ENCODE peak calls at places on chromosomes 13 and 19, in four cellular contexts. One of them, this sample, is unnamed.

GRCh38 chr13:32384702-32385101 is 43.2 kb downstream of the N4BP2L1 start:
- DNase-seq in fibroblast of pulmonary artery: no peak
- DNase-seq in CD8-positive, alpha-beta T cell: no peak
- DNase-seq in cardiac fibroblast: no peak
- DNase-seq in this sample: no peak

GRCh38 chr19:33950141-33950805 is 153.6 kb downstream of the KCTD15 start:
- DNase-seq in cardiac fibroblast: peak
- DNase-seq in fibroblast of pulmonary artery: peak
- DNase-seq in CD8-positive, alpha-beta T cell: no peak
- DNase-seq in this sample: no peak

GRCh38 chr13:40876020-40876738 is 86.8 kb downstream of the SLC25A15 start:
- DNase-seq in CD8-positive, alpha-beta T cell: no peak
- DNase-seq in cardiac fibroblast: no peak
- DNase-seq in fibroblast of pulmonary artery: no peak
- DNase-seq in this sample: no peak

GRCh38 chr13:79281335-79281734 is 124.7 kb downstream of the RBM26 start:
- DNase-seq in cardiac fibroblast: no peak
- DNase-seq in CD8-positive, alpha-beta T cell: no peak
- DNase-seq in fibroblast of pulmonary artery: no peak
- DNase-seq in this sample: no peak

GRCh38 chr19:58386166-58386575 is 898 bp upstream of the RPS5 start:
- DNase-seq in fibroblast of pulmonary artery: no peak
- DNase-seq in CD8-positive, alpha-beta T cell: no peak
- DNase-seq in cardiac fibroblast: no peak
- DNase-seq in this sample: no peak

GRCh38 chr13:42740753-42741152 is 40.6 kb upstream of the FAM216B start:
- DNase-seq in cardiac fibroblast: peak
- DNase-seq in fibroblast of pulmonary artery: peak
- DNase-seq in CD8-positive, alpha-beta T cell: no peak
- DNase-seq in this sample: peak

GRCh38 chr19:58366576-58367430 is 4.3 kb upstream of the ZNF497 start:
- DNase-seq in fibroblast of pulmonary artery: no peak
- DNase-seq in CD8-positive, alpha-beta T cell: no peak
- DNase-seq in cardiac fibroblast: no peak
- DNase-seq in this sample: no peak

GRCh38 chr13:36639610-36640009 is 34.2 kb upstream of the SERTM1 start:
- DNase-seq in CD8-positive, alpha-beta T cell: no peak
- DNase-seq in cardiac fibroblast: no peak
- DNase-seq in fibroblast of pulmonary artery: no peak
- DNase-seq in this sample: no peak

GRCh38 chr19:15498156-15498858 is 10.0 kb upstream of the CYP4F22 start:
- DNase-seq in fibroblast of pulmonary artery: no peak
- DNase-seq in CD8-positive, alpha-beta T cell: no peak
- DNase-seq in cardiac fibroblast: no peak
- DNase-seq in this sample: no peak

GRCh38 chr13:85974604-85975366 is 175.6 kb upstream of the SLITRK6 start:
- DNase-seq in fibroblast of pulmonary artery: peak
- DNase-seq in CD8-positive, alpha-beta T cell: no peak
- DNase-seq in cardiac fibroblast: peak
- DNase-seq in this sample: peak

GRCh38 chr19:56314018-56314583 is 538 bp downstream of the ZSCAN5A start:
- DNase-seq in CD8-positive, alpha-beta T cell: no peak
- DNase-seq in fibroblast of pulmonary artery: no peak
- DNase-seq in cardiac fibroblast: peak
- DNase-seq in this sample: no peak

GRCh38 chr13:50079278-50080157 is 64.3 kb downstream of the KCNRG start:
- DNase-seq in cardiac fibroblast: no peak
- DNase-seq in CD8-positive, alpha-beta T cell: no peak
- DNase-seq in fibroblast of pulmonary artery: no peak
- DNase-seq in this sample: no peak

GRCh38 chr19:8259142-8259921 is 48.8 kb downstream of the CD320 start:
- DNase-seq in CD8-positive, alpha-beta T cell: no peak
- DNase-seq in cardiac fibroblast: no peak
- DNase-seq in fibroblast of pulmonary artery: no peak
- DNase-seq in this sample: no peak

GRCh38 chr13:95553614-95554385 is 1.3 kb downstream of the CLDN10 start:
- DNase-seq in cardiac fibroblast: no peak
- DNase-seq in CD8-positive, alpha-beta T cell: no peak
- DNase-seq in fibroblast of pulmonary artery: no peak
- DNase-seq in this sample: no peak

GRCh38 chr13:36919206-36919832 is 719 bp downstream of the SMAD9 start:
- DNase-seq in cardiac fibroblast: peak
- DNase-seq in CD8-positive, alpha-beta T cell: no peak
- DNase-seq in fibroblast of pulmonary artery: peak
- DNase-seq in this sample: no peak

GRCh38 chr19:5321851-5322681 is 18.5 kb downstream of the PTPRS start:
- DNase-seq in fibroblast of pulmonary artery: no peak
- DNase-seq in cardiac fibroblast: no peak
- DNase-seq in CD8-positive, alpha-beta T cell: peak
- DNase-seq in this sample: no peak

GRCh38 chr13:108551674-108552073 is 77.7 kb upstream of the MYO16 start:
- DNase-seq in fibroblast of pulmonary artery: no peak
- DNase-seq in cardiac fibroblast: no peak
- DNase-seq in CD8-positive, alpha-beta T cell: no peak
- DNase-seq in this sample: no peak

GRCh38 chr19:7970716-7971448 is 27.4 kb upstream of the TIMM44 start:
- DNase-seq in cardiac fibroblast: peak
- DNase-seq in CD8-positive, alpha-beta T cell: peak
- DNase-seq in fibroblast of pulmonary artery: peak
- DNase-seq in this sample: no peak

GRCh38 chr13:41008349-41008980 is 10.7 kb downstream of the ELF1 start:
- DNase-seq in fibroblast of pulmonary artery: peak
- DNase-seq in CD8-positive, alpha-beta T cell: no peak
- DNase-seq in cardiac fibroblast: peak
- DNase-seq in this sample: no peak

GRCh38 chr13:40318366-40318765 is 348.1 kb downstream of the FOXO1 start:
- DNase-seq in CD8-positive, alpha-beta T cell: no peak
- DNase-seq in cardiac fibroblast: peak
- DNase-seq in fibroblast of pulmonary artery: peak
- DNase-seq in this sample: no peak

GRCh38 chr13:29522044-29522685 is 73.3 kb downstream of the SLC7A1 start:
- DNase-seq in CD8-positive, alpha-beta T cell: no peak
- DNase-seq in cardiac fibroblast: peak
- DNase-seq in fibroblast of pulmonary artery: peak
- DNase-seq in this sample: no peak

GRCh38 chr19:17304386-17305047 is 1.2 kb upstream of the MRPL34 start:
- DNase-seq in CD8-positive, alpha-beta T cell: no peak
- DNase-seq in fibroblast of pulmonary artery: no peak
- DNase-seq in cardiac fibroblast: no peak
- DNase-seq in this sample: no peak

GRCh38 chr19:17303940-17304267 is 679 bp upstream of the ABHD8 start:
- DNase-seq in fibroblast of pulmonary artery: no peak
- DNase-seq in CD8-positive, alpha-beta T cell: no peak
- DNase-seq in cardiac fibroblast: no peak
- DNase-seq in this sample: no peak

GRCh38 chr19:17305517-17306284 is at the start of gene MRPL34:
- DNase-seq in CD8-positive, alpha-beta T cell: peak
- DNase-seq in fibroblast of pulmonary artery: peak
- DNase-seq in cardiac fibroblast: peak
- DNase-seq in this sample: peak

GRCh38 chr19:17306285-17306714 is 628 bp downstream of the MRPL34 start:
- DNase-seq in fibroblast of pulmonary artery: no peak
- DNase-seq in CD8-positive, alpha-beta T cell: no peak
- DNase-seq in cardiac fibroblast: no peak
- DNase-seq in this sample: no peak

DNA sequence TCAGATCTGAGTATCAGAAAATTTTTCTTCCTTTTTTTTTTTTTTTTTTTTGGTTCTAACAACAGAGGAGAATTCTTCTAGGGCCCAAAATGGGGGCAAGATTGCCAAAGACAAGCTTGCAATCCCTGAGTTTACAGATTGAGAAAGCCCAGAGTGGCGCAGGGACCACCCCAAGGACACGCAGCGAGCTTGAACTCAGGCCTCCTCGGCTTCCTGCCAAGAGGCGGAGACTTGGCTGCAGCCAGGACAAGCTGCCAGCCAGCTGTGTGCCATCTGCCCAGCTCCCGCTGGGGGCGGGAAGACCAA is 508 bp upstream of the MRPL34 start:
- DNase-seq in fibroblast of pulmonary artery: no peak
- DNase-seq in cardiac fibroblast: no peak
- DNase-seq in CD8-positive, alpha-beta T cell: no peak
- DNase-seq in this sample: no peak
- H3K4me3 ChIP-seq in fibroblast of pulmonary artery: peak
- H3K4me3 ChIP-seq in cardiac fibroblast: peak
- H3K4me3 ChIP-seq in CD8-positive, alpha-beta T cell: peak
- H3K4me3 ChIP-seq in this sample: no peak

DNA sequence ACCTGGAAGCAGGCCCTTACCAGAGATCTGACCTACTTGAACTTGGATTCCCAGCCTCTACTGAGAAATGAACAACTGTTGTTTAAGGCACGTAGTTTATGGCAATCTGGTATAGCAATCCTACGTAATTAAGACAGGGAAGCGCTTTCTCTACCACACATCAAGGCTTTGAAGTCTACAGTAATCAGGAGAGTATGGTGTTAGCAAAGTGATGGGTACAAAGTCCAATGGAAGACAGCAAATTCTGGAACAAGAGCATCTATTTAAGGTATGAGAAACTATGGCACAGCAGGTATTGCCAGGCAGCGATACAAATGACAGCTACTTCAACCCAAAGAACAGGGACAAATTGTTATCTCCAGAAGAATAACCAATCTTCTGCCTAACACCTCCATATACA is 3.1 kb downstream of the ZNF563 start:
- DNase-seq in fibroblast of pulmonary artery: no peak
- DNase-seq in CD8-positive, alpha-beta T cell: no peak
- DNase-seq in cardiac fibroblast: no peak
- DNase-seq in this sample: no peak
- H3K4me3 ChIP-seq in fibroblast of pulmonary artery: no peak
- H3K4me3 ChIP-seq in CD8-positive, alpha-beta T cell: no peak
- H3K4me3 ChIP-seq in cardiac fibroblast: no peak
- H3K4me3 ChIP-seq in this sample: no peak

GRCh38 chr19:46022431-46023310 is at the start of gene PGLYRP1:
- DNase-seq in cardiac fibroblast: no peak
- DNase-seq in fibroblast of pulmonary artery: no peak
- DNase-seq in CD8-positive, alpha-beta T cell: no peak
- DNase-seq in this sample: no peak

GRCh38 chr19:46023311-46023779 is 492 bp upstream of the PGLYRP1 start:
- DNase-seq in cardiac fibroblast: no peak
- DNase-seq in fibroblast of pulmonary artery: no peak
- DNase-seq in CD8-positive, alpha-beta T cell: no peak
- DNase-seq in this sample: no peak

GRCh38 chr19:46022061-46022430 is 807 bp downstream of the PGLYRP1 start:
- DNase-seq in cardiac fibroblast: no peak
- DNase-seq in CD8-positive, alpha-beta T cell: no peak
- DNase-seq in fibroblast of pulmonary artery: no peak
- DNase-seq in this sample: no peak

GRCh38 chr19:46021531-46022041 is 1.3 kb downstream of the PGLYRP1 start:
- DNase-seq in fibroblast of pulmonary artery: no peak
- DNase-seq in cardiac fibroblast: no peak
- DNase-seq in CD8-positive, alpha-beta T cell: no peak
- DNase-seq in this sample: no peak

GRCh38 chr19:46025825-46026224 is 3.0 kb upstream of the PGLYRP1 start:
- DNase-seq in CD8-positive, alpha-beta T cell: no peak
- DNase-seq in fibroblast of pulmonary artery: no peak
- DNase-seq in cardiac fibroblast: no peak
- DNase-seq in this sample: no peak
- H3K4me3 ChIP-seq in CD8-positive, alpha-beta T cell: no peak
- H3K4me3 ChIP-seq in fibroblast of pulmonary artery: no peak
- H3K4me3 ChIP-seq in cardiac fibroblast: no peak
- H3K4me3 ChIP-seq in this sample: no peak

GRCh38 chr19:3712663-3713531 is 4.7 kb downstream of the TJP3 start:
- DNase-seq in cardiac fibroblast: no peak
- DNase-seq in fibroblast of pulmonary artery: no peak
- DNase-seq in CD8-positive, alpha-beta T cell: no peak
- DNase-seq in this sample: no peak

GRCh38 chr19:3710265-3710812 is 2.2 kb downstream of the TJP3 start:
- DNase-seq in fibroblast of pulmonary artery: peak
- DNase-seq in CD8-positive, alpha-beta T cell: no peak
- DNase-seq in cardiac fibroblast: peak
- DNase-seq in this sample: no peak

GRCh38 chr19:3708207-3708931 is at the start of gene TJP3:
- DNase-seq in cardiac fibroblast: peak
- DNase-seq in CD8-positive, alpha-beta T cell: no peak
- DNase-seq in fibroblast of pulmonary artery: no peak
- DNase-seq in this sample: no peak

GRCh38 chr19:3707868-3708206 is 347 bp upstream of the TJP3 start:
- DNase-seq in cardiac fibroblast: no peak
- DNase-seq in fibroblast of pulmonary artery: no peak
- DNase-seq in CD8-positive, alpha-beta T cell: no peak
- DNase-seq in this sample: no peak
- H3K4me3 ChIP-seq in cardiac fibroblast: no peak
- H3K4me3 ChIP-seq in fibroblast of pulmonary artery: no peak
- H3K4me3 ChIP-seq in CD8-positive, alpha-beta T cell: no peak
- H3K4me3 ChIP-seq in this sample: no peak

DNA sequence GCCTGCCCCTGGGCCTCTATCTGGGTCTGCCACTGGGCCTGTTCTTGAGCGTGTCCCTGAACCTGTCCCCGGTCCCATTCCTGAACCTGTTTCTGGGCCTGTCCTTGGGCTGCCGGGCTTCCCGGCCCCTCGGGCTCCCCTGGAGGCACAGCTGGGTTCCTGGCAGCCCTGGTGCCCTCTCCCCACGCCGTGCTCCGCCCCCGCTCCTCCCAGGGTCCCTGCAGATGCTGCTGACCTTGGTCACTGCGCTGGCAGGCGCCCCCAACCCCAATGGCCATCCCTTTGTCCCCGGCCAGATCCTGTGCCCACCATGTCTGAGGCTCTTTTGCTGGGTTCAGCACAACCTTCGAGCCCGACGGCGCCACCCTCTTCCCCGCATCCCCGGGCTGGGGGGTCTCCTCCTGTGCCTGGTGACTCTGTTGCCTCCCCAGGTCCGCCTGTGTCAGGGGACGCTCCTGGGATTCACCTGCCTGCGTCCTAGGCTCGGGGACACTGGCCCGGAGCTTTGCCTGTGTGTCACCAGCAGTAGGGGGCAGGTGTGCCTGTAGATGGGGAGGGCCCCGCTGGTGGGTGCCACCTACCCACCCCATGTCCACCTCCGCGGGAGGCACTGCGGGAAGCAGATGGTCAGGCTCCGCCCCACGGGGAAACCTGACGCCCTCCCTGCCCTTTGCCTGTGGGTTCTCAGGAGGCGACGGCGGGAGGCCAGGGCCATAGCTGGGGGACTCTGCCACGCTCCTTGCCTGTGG is 41.0 kb upstream of the GRTP1 start:
- DNase-seq in CD8-positive, alpha-beta T cell: no peak
- DNase-seq in cardiac fibroblast: no peak
- DNase-seq in fibroblast of pulmonary artery: no peak
- DNase-seq in this sample: no peak
- H3K4me3 ChIP-seq in CD8-positive, alpha-beta T cell: no peak
- H3K4me3 ChIP-seq in cardiac fibroblast: no peak
- H3K4me3 ChIP-seq in fibroblast of pulmonary artery: no peak
- H3K4me3 ChIP-seq in this sample: no peak